ENCODE peak calls at places on chromosomes 16 and 17, in seven cellular contexts. F is A549; A is head of caudate nucleus; B is stimulated activated CD4-positive, alpha-beta T cell treated with anti-CD3 and anti-CD28 coated beads, Interleukin-4, amount 100 ng/mL, for 24 hours; I is NCI-H1105; J is HFF-Myc; E is epithelial cell of esophagus. O is an unnamed sample.

GRCh38 chr16:60203525-60204124 is 1469.5 kb upstream of the GOT2 start:
- DNase-seq in F (peak), A (no peak), B (no peak), I (no peak), J (no peak), E (peak), O (no peak)

GRCh38 chr17:76139801-76140660 is 1.0 kb downstream of the FOXJ1 start:
- DNase-seq in F (no peak), A (no peak), B (peak), I (peak), J (no peak), E (no peak), O (no peak)

GRCh38 chr17:16477255-16477654 is 14.7 kb downstream of the LRRC75A start:
- DNase-seq in F (peak), A (no peak), B (no peak), I (no peak), J (peak), E (peak), O (no peak)

GRCh38 chr16:88049561-88050545 is 98.6 kb downstream of the BANP start:
- DNase-seq in F (no peak), A (no peak), B (no peak), I (no peak), J (no peak), E (no peak), O (no peak)

GRCh38 chr16:85460252-85460982 is 152.7 kb upstream of the GSE1 start:
- DNase-seq in F (no peak), A (no peak), B (no peak), I (no peak), J (no peak), E (no peak), O (no peak)

GRCh38 chr17:40510328-40510648 is 8.9 kb upstream of the TNS4 start:
- DNase-seq in F (peak), A (no peak), B (no peak), I (no peak), J (no peak), E (peak), O (no peak)

GRCh38 chr17:40956401-40957254 is 10.1 kb downstream of the KRT39 start:
- DNase-seq in F (peak), A (no peak), B (no peak), I (no peak), J (peak), E (peak), O (no peak)

GRCh38 chr16:88359008-88359407 is 23.8 kb upstream of the ZNF469 start:
- DNase-seq in F (no peak), A (no peak), B (no peak), I (no peak), J (no peak), E (no peak), O (no peak)

GRCh38 chr17:37446027-37446426 is 39.3 kb downstream of the TADA2A start:
- DNase-seq in F (peak), A (no peak), B (no peak), I (no peak), J (no peak), E (peak), O (no peak)

GRCh38 chr16:1781758-1782407 is 488 bp downstream of the SPSB3 start:
- DNase-seq in F (no peak), A (no peak), B (peak), I (no peak), J (no peak), E (peak), O (no peak)

GRCh38 chr17:4947010-4947410 is 1.3 kb downstream of the PFN1 start:
- DNase-seq in F (peak), A (no peak), B (no peak), I (no peak), J (no peak), E (no peak), O (no peak)

GRCh38 chr16:2150418-2151187 is 2.2 kb downstream of the RAB26 start:
- DNase-seq in F (peak), A (no peak), B (peak), I (no peak), J (no peak), E (peak), O (peak)

GRCh38 chr17:43366809-43367587 is 31.8 kb upstream of the ARL4D start:
- DNase-seq in F (no peak), A (no peak), B (no peak), I (no peak), J (no peak), E (no peak), O (no peak)

O was measured in NCI-H1092.